ENCODE peak calls at places on chromosomes 1 and 21, in ten cellular contexts. Z, X, T, E, Q, G, P, W, A and F are unnamed samples.

GRCh38 chr1:53552981-53553733 is 94.0 kb downstream of the DMRTB1 start:
- DNase-seq in X (no peak), W (no peak), P (no peak), E (no peak), G (no peak), A (no peak), Z (no peak), T (no peak), Q (peak; percentile 45), F (no peak)

GRCh38 chr1:165073402-165074007 is 283.0 kb downstream of the LMX1A start:
- DNase-seq in T (peak; percentile 11), A (no peak), P (peak; percentile 19), E (no peak), W (peak; percentile 86), X (no peak), G (peak; percentile 71), Z (peak; percentile 55), Q (peak; percentile 56), F (no peak)

GRCh38 chr21:29613877-29614276 is 315.2 kb downstream of the BACH1 start:
- DNase-seq in T (no peak), A (no peak), E (no peak), P (no peak), G (no peak), Q (no peak), Z (no peak), W (no peak), X (no peak), F (no peak)

GRCh38 chr1:226541631-226542622 is 6.6 kb upstream of the STUM start:
- DNase-seq in Z (no peak), E (no peak), G (no peak), Q (no peak), P (no peak), W (no peak), A (no peak), X (no peak), T (no peak), F (peak; percentile 66)

GRCh38 chr1:188096521-188096920 is 1267.8 kb downstream of the PLA2G4A start:
- DNase-seq in T (no peak), P (no peak), Z (no peak), Q (no peak), A (no peak), E (no peak), W (no peak), X (no peak), G (no peak), F (no peak)

GRCh38 chr1:199687321-199687720 is 340.2 kb upstream of the NR5A2 start:
- DNase-seq in W (peak; percentile 46), G (peak; percentile 16), Q (peak; percentile 44), P (no peak), Z (peak; percentile 41), X (no peak), E (no peak), T (no peak), A (no peak), F (no peak)

GRCh38 chr1:222171005-222171404 is 376.9 kb downstream of the HHIPL2 start:
- DNase-seq in Z (peak; percentile 5), Q (peak; percentile 70), E (no peak), A (no peak), G (peak; percentile 78), P (no peak), W (peak; percentile 74), T (no peak), X (no peak), F (no peak)

GRCh38 chr1:185035258-185035657 is 10.1 kb upstream of the RNF2 start:
- DNase-seq in Z (no peak), G (no peak), P (no peak), E (no peak), A (no peak), X (no peak), W (no peak), Q (no peak), T (no peak), F (no peak)

GRCh38 chr21:28337319-28337718 is 655.4 kb downstream of the LTN1 start:
- DNase-seq in G (peak; percentile 86), Q (peak; percentile 78), Z (peak; percentile 20), E (no peak), P (no peak), X (no peak), T (peak; percentile 34), A (no peak), W (peak; percentile 45), F (no peak)

DNA sequence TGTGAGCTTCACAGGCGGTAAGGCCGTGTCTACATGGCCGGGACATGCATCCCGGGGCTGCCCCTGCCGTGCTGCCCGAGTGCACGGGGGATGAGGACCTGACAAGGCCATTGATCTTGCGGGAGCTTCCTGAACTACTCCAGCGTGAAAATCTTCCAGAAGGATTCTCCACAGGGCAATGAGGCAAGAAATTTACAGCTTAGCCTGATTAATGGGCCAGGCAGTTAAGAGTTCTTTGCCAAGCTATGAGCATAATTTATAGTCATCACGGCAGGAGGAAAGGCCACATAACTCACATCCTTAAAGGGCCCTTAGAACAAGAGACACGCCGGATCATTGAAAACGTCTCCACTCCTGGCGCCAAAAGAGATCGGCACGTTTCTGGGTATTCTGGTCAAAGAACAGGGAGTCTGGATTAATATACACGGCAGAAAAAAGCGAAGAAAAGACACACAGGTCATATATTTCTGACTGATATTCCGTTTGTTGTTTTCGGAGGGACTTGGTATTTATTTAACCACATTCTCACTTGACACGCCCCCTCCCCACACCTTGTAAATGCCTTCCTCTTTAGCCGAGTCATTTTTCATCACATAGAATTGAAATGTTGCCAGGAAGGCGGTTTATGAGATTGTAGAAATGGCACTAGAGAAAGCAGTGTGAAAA is 180.5 kb downstream of the DYRK1A start:
- DNase-seq in P (no peak), X (no peak), G (no peak), A (no peak), T (no peak), Z (no peak), E (no peak), W (no peak), Q (no peak), F (no peak)
- H3K27ac ChIP-seq in P (no peak overlapping the region), X (no peak overlapping the region), G (no peak overlapping the region), A (no peak overlapping the region), T (no peak overlapping the region), Z (no peak overlapping the region), E (peak overlapping the region; percentile 46), W (peak overlapping the region; percentile 24), Q (no peak overlapping the region), F (peak overlapping the region; percentile 17)

DNA sequence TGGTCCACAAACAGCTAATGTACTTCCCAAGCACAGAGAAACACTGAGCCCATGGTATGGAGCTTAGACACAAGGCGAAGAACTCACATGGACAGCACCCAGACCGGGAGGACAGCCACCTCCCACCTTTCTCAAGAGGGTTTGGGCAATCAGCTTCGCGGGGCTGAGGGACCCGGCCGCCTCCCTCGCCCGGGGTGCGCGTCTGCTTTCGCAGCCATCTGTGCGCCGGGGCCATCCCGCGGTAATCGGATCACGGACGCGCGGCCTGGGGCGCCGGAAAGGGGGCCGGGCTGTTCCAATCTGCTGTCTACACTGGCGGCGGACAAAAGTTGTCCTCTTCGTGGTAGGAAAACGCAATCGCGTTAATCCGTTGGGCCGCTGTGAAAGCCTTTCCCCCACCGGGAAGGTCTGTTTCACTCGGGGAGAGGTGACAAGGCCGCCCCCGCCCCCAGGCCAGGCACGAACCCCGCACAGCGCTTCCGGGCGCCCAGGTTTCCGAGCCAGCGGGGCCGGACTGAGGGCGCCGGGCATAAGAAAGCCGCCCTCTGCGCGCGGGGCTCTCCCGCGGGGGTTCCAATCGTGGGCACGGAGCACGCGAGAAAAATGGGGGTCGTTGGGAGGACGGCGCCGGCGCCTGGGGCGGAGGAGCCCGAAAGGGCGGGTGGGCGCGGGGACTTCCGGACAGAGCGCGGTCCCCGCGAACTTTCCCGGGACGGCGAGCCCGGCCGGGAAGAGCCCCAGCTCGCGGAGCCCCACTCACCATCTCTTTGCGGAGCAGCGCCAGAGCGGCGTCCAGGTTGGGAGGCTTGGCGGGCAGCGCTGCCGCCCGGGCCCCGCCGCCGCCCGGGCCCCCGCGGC is 664 bp downstream of the FAM89A start:
- DNase-seq in Z (peak; percentile 55), Q (peak; percentile 37), E (peak; percentile 37), X (peak; percentile 25), W (peak; percentile 66), G (peak; percentile 41), P (peak; percentile 14), T (no peak), A (peak; percentile 8), F (peak; percentile 55)
- H3K27ac ChIP-seq in Z (no peak overlapping the region), Q (peak overlapping the region; percentile 11), E (peak overlapping the region; percentile 65), X (peak overlapping the region; percentile 56), W (no peak overlapping the region), G (no peak overlapping the region), P (peak overlapping the region; percentile 34), T (no peak overlapping the region), A (peak overlapping the region; percentile 8), F (peak overlapping the region; percentile 46)

GRCh38 chr1:7299994-7300393 is 471.1 kb upstream of the VAMP3 start:
- DNase-seq in X (no peak), W (no peak), Q (peak; percentile 96), Z (peak; percentile 36), T (peak; percentile 75), E (no peak), A (no peak), G (peak; percentile 87), P (no peak), F (no peak)
- H3K27ac ChIP-seq in X (no peak overlapping the region), W (no peak overlapping the region), Q (peak overlapping the region; percentile 90), Z (peak overlapping the region; percentile 85), T (peak overlapping the region; percentile 100), E (peak overlapping the region; percentile 41), A (no peak overlapping the region), G (peak overlapping the region; percentile 98), P (no peak overlapping the region), F (peak overlapping the region; percentile 55)

GRCh38 chr1:33143181-33143580 is 38.7 kb downstream of the TRIM62 start:
- DNase-seq in X (no peak), Q (peak; percentile 68), Z (no peak), P (no peak), T (peak; percentile 21), W (no peak), G (peak; percentile 40), A (no peak), E (peak; percentile 36), F (no peak)
- H3K27ac ChIP-seq in X (no peak overlapping the region), Q (peak overlapping the region; percentile 83), Z (no peak overlapping the region), P (no peak overlapping the region), T (peak overlapping the region; percentile 89), W (no peak overlapping the region), G (peak overlapping the region; percentile 57), A (no peak overlapping the region), E (peak overlapping the region; percentile 7), F (no peak overlapping the region)